ENCODE peak calls at places on chromosome 1, in six cellular contexts. One of them, this sample, is unnamed.

GRCh38 chr1:84037758-84038611 is 39.1 kb upstream of the TTLL7 start:
- DNase-seq in iPS DF 6.9: no peak
- DNase-seq in naive thymus-derived CD8-positive, alpha-beta T cell: no peak
- DNase-seq in WTC11: no peak
- DNase-seq in ovary: no peak
- DNase-seq in T-helper 17 cell: no peak
- DNase-seq in this sample: peak

GRCh38 chr1:45442272-45442671 is 48.7 kb downstream of the TESK2 start:
- DNase-seq in iPS DF 6.9: no peak
- DNase-seq in naive thymus-derived CD8-positive, alpha-beta T cell: no peak
- DNase-seq in WTC11: no peak
- DNase-seq in ovary: no peak
- DNase-seq in T-helper 17 cell: no peak
- DNase-seq in this sample: no peak

GRCh38 chr1:222266223-222267215 is 281.4 kb downstream of the HHIPL2 start:
- DNase-seq in iPS DF 6.9: no peak
- DNase-seq in naive thymus-derived CD8-positive, alpha-beta T cell: no peak
- DNase-seq in WTC11: no peak
- DNase-seq in ovary: peak
- DNase-seq in T-helper 17 cell: no peak
- DNase-seq in this sample: no peak

GRCh38 chr1:31855038-31855845 is 39.4 kb upstream of the SPOCD1 start:
- DNase-seq in iPS DF 6.9: no peak
- DNase-seq in naive thymus-derived CD8-positive, alpha-beta T cell: no peak
- DNase-seq in WTC11: no peak
- DNase-seq in ovary: no peak
- DNase-seq in T-helper 17 cell: no peak
- DNase-seq in this sample: no peak

GRCh38 chr1:64186138-64186897 is 17.1 kb upstream of the UBE2U start:
- DNase-seq in iPS DF 6.9: no peak
- DNase-seq in naive thymus-derived CD8-positive, alpha-beta T cell: no peak
- DNase-seq in WTC11: no peak
- DNase-seq in ovary: no peak
- DNase-seq in T-helper 17 cell: no peak
- DNase-seq in this sample: no peak

GRCh38 chr1:229148041-229148671 is 122.8 kb upstream of the RAB4A start:
- DNase-seq in iPS DF 6.9: no peak
- DNase-seq in naive thymus-derived CD8-positive, alpha-beta T cell: no peak
- DNase-seq in WTC11: peak
- DNase-seq in ovary: peak
- DNase-seq in T-helper 17 cell: no peak
- DNase-seq in this sample: peak

GRCh38 chr1:24018611-24019580 is 38.8 kb upstream of the SRSF10 start:
- DNase-seq in iPS DF 6.9: no peak
- DNase-seq in naive thymus-derived CD8-positive, alpha-beta T cell: no peak
- DNase-seq in WTC11: peak
- DNase-seq in ovary: peak
- DNase-seq in T-helper 17 cell: no peak
- DNase-seq in this sample: peak

GRCh38 chr1:109266965-109267364 is 16.0 kb downstream of the PSRC1 start:
- DNase-seq in iPS DF 6.9: no peak
- DNase-seq in naive thymus-derived CD8-positive, alpha-beta T cell: no peak
- DNase-seq in WTC11: no peak
- DNase-seq in ovary: no peak
- DNase-seq in T-helper 17 cell: no peak
- DNase-seq in this sample: no peak

This sample was measured in NT2/D1.